ENCODE peak calls at places on chromosome 18, in seven cellular contexts. K is A673; U is adrenal gland; S is activated T-cell treated with anti-CD3 and anti-CD28 coated beads, Interleukin-2, amount 50 U/mL, for 24 hours; J is activated T-helper 1 cell treated with anti-CD3 and anti-CD28 coated beads, Interleukin-12 subunit alpha, Interleukin-12 subunit beta, Interleukin-2, Interleukin-4 antibody, amounts not matched to agents 30 ng/mL and 10 ng/mL and 1 ng/mL, durations not matched to agents 14 hours and 24 hours and 36 hours; G is naive thymus-derived CD8-positive, alpha-beta T cell; Z is mesendoderm. N is an unnamed sample.

GRCh38 chr18:46148810-46149209 is 44.6 kb downstream of the HAUS1 start:
- DNase-seq in K (peak; percentile 73), U (peak; percentile 31), S (peak; percentile 58), J (peak; percentile 38), G (peak; percentile 66), Z (peak; percentile 88), N (peak; percentile 86)

GRCh38 chr18:48800479-48800876 is 150.3 kb downstream of the SMAD7 start:
- DNase-seq in K (no peak), U (no peak), S (peak; percentile 29), J (no peak), G (no peak), Z (no peak), N (no peak)

GRCh38 chr18:45086777-45087176 is 406.1 kb downstream of the SETBP1 start:
- DNase-seq in K (no peak), U (no peak), S (no peak), J (no peak), G (no peak), Z (peak; percentile 17), N (no peak)

GRCh38 chr18:48954837-48955527 is 4.2 kb upstream of the SMAD7 start:
- DNase-seq in K (no peak), U (no peak), S (no peak), J (no peak), G (no peak), Z (no peak), N (no peak)

GRCh38 chr18:60372598-60372997 is at the start of gene MC4R:
- DNase-seq in K (peak; percentile 79), U (no peak), S (no peak), J (no peak), G (no peak), Z (peak; percentile 48), N (peak; percentile 50)

GRCh38 chr18:47118986-47119385 is 31.3 kb downstream of the HDHD2 start:
- DNase-seq in K (no peak), U (no peak), S (no peak), J (no peak), G (no peak), Z (no peak), N (no peak)

GRCh38 chr18:6879508-6880195 is 150.1 kb downstream of the ARHGAP28 start:
- DNase-seq in K (no peak), U (no peak), S (no peak), J (no peak), G (no peak), Z (no peak), N (peak; percentile 10)

GRCh38 chr18:5380581-5380980 is 85.1 kb upstream of the ZBTB14 start:
- DNase-seq in K (no peak), U (no peak), S (no peak), J (no peak), G (no peak), Z (no peak), N (no peak)

GRCh38 chr18:77461062-77461693 is 211.5 kb downstream of the GALR1 start:
- DNase-seq in K (no peak), U (no peak), S (no peak), J (no peak), G (no peak), Z (peak; percentile 89), N (no peak)

GRCh38 chr18:26493021-26493420 is 55.3 kb downstream of the KCTD1 start:
- DNase-seq in K (no peak), U (peak; percentile 81), S (no peak), J (no peak), G (no peak), Z (no peak), N (no peak)

GRCh38 chr18:8091042-8091441 is 518.2 kb upstream of the RAB12 start:
- DNase-seq in K (no peak), U (no peak), S (no peak), J (no peak), G (no peak), Z (no peak), N (no peak)

GRCh38 chr18:48693625-48694262 is 154.9 kb downstream of the CTIF start:
- DNase-seq in K (no peak), U (no peak), S (no peak), J (no peak), G (no peak), Z (no peak), N (no peak)

GRCh38 chr18:76445275-76445674 is 49.8 kb downstream of the ZNF516 start:
- DNase-seq in K (peak; percentile 49), U (no peak), S (no peak), J (no peak), G (no peak), Z (no peak), N (no peak)

GRCh38 chr18:27120246-27120645 is 64.9 kb downstream of the CHST9 start:
- DNase-seq in K (no peak), U (no peak), S (no peak), J (no peak), G (no peak), Z (no peak), N (no peak)

GRCh38 chr18:29198834-29199233 is 1021.9 kb upstream of the CDH2 start:
- DNase-seq in K (no peak), U (no peak), S (no peak), J (no peak), G (no peak), Z (no peak), N (no peak)

GRCh38 chr18:13108330-13108729 is 110.2 kb upstream of the LDLRAD4 start:
- DNase-seq in K (no peak), U (no peak), S (no peak), J (no peak), G (no peak), Z (no peak), N (no peak)

GRCh38 chr18:33851546-33852078 is 273.6 kb downstream of the ASXL3 start:
- DNase-seq in K (no peak), U (no peak), S (no peak), J (no peak), G (no peak), Z (no peak), N (no peak)

GRCh38 chr18:9947248-9947647 is 33.4 kb downstream of the VAPA start:
- DNase-seq in K (no peak), U (no peak), S (no peak), J (no peak), G (no peak), Z (no peak), N (no peak)

GRCh38 chr18:76428396-76429261 is 66.4 kb downstream of the ZNF516 start:
- DNase-seq in K (no peak), U (no peak), S (no peak), J (no peak), G (no peak), Z (no peak), N (no peak)

GRCh38 chr18:6881034-6881800 is 151.7 kb downstream of the ARHGAP28 start:
- DNase-seq in K (no peak), U (no peak), S (no peak), J (no peak), G (no peak), Z (no peak), N (no peak)

GRCh38 chr18:31478688-31479087 is 19.3 kb upstream of the DSG2 start:
- DNase-seq in K (no peak), U (no peak), S (no peak), J (no peak), G (no peak), Z (no peak), N (no peak)

GRCh38 chr18:73942081-73942625 is 205.5 kb downstream of the FBXO15 start:
- DNase-seq in K (no peak), U (no peak), S (no peak), J (no peak), G (no peak), Z (no peak), N (no peak)

GRCh38 chr18:13270279-13270911 is 51.8 kb downstream of the LDLRAD4 start:
- DNase-seq in K (no peak), U (no peak), S (no peak), J (no peak), G (no peak), Z (no peak), N (no peak)

GRCh38 chr18:36688020-36688965 is 140.5 kb downstream of the TPGS2 start:
- DNase-seq in K (peak; percentile 73), U (peak; percentile 66), S (peak; percentile 45), J (peak; percentile 28), G (peak; percentile 29), Z (peak; percentile 68), N (peak; percentile 78)

GRCh38 chr18:9796933-9797549 is 88.7 kb upstream of the TXNDC2 start:
- DNase-seq in K (no peak), U (no peak), S (no peak), J (no peak), G (no peak), Z (no peak), N (peak; percentile 22)

GRCh38 chr18:57352761-57353136 is 392 bp downstream of the ST8SIA3 start:
- DNase-seq in K (no peak), U (no peak), S (no peak), J (no peak), G (no peak), Z (peak; percentile 37), N (no peak)

GRCh38 chr18:77749189-77749588 is 499.5 kb downstream of the GALR1 start:
- DNase-seq in K (peak; percentile 4), U (no peak), S (no peak), J (no peak), G (no peak), Z (peak; percentile 34), N (peak; percentile 34)

GRCh38 chr18:24086082-24086481 is 52.8 kb upstream of the CABYR start:
- DNase-seq in K (no peak), U (no peak), S (no peak), J (no peak), G (no peak), Z (no peak), N (no peak)